ENCODE peak calls at places on chromosomes 1 and 21, in eight cellular contexts. T is cardiac fibroblast, R is A549, H is suprapubic skin, B is K562, C is IMR-90, W is lower leg skin, A is adrenal gland. Y is an unnamed sample.

GRCh38 chr1:204196068-204196795 is at the start of gene KISS1:
- DNase-seq in T (no peak), R (no peak), H (peak; percentile 62), B (no peak), C (peak; percentile 16), W (peak; percentile 70), A (no peak), Y (no peak)

GRCh38 chr1:228141871-228142615 is 2.0 kb downstream of the GUK1 start:
- DNase-seq in T (no peak), R (no peak), H (no peak), B (no peak), C (peak; percentile 16), W (peak; percentile 85), A (no peak), Y (no peak)

GRCh38 chr1:209653915-209654351 is 1.7 kb upstream of the LAMB3 start:
- DNase-seq in T (no peak), R (no peak), H (no peak), B (no peak), C (no peak), W (no peak), A (no peak), Y (no peak)

GRCh38 chr1:2277741-2278488 is 49.8 kb downstream of the SKI start:
- DNase-seq in T (no peak), R (no peak), H (no peak), B (no peak), C (no peak), W (no peak), A (no peak), Y (no peak)

GRCh38 chr1:178542554-178543290 is 29.8 kb downstream of the TEX35 start:
- DNase-seq in T (peak; percentile 83), R (peak; percentile 86), H (peak; percentile 91), B (peak; percentile 85), C (peak; percentile 89), W (peak; percentile 99), A (peak; percentile 86), Y (peak; percentile 86)

GRCh38 chr1:64392109-64392508 is 77.8 kb upstream of the CACHD1 start:
- DNase-seq in T (no peak), R (no peak), H (no peak), B (no peak), C (no peak), W (no peak), A (no peak), Y (no peak)

GRCh38 chr1:41557751-41558455 is 73.4 kb upstream of the EDN2 start:
- DNase-seq in T (no peak), R (no peak), H (no peak), B (no peak), C (no peak), W (peak; percentile 57), A (no peak), Y (no peak)

GRCh38 chr1:115977481-115978258 is 1.4 kb downstream of the SLC22A15 start:
- DNase-seq in T (peak; percentile 86), R (no peak), H (no peak), B (no peak), C (no peak), W (no peak), A (no peak), Y (peak; percentile 82)

GRCh38 chr1:104488296-104489015 is 738.8 kb downstream of the AMY1C start:
- DNase-seq in T (no peak), R (no peak), H (no peak), B (no peak), C (no peak), W (no peak), A (no peak), Y (no peak)

GRCh38 chr1:228989992-228990827 is 254.9 kb downstream of the RHOU start:
- DNase-seq in T (no peak), R (no peak), H (no peak), B (no peak), C (no peak), W (peak; percentile 92), A (peak; percentile 86), Y (peak; percentile 38)

GRCh38 chr1:229186373-229187056 is 84.4 kb upstream of the RAB4A start:
- DNase-seq in T (no peak), R (no peak), H (no peak), B (no peak), C (no peak), W (peak; percentile 81), A (no peak), Y (no peak)

GRCh38 chr21:37365657-37366487 is 701 bp upstream of the DYRK1A start:
- DNase-seq in T (peak; percentile 68), R (peak; percentile 19), H (peak; percentile 84), B (peak; percentile 81), C (peak; percentile 45), W (peak; percentile 93), A (peak; percentile 73), Y (peak; percentile 57)

GRCh38 chr21:42174173-42174572 is 44.8 kb upstream of the ABCG1 start:
- DNase-seq in T (no peak), R (no peak), H (no peak), B (peak; percentile 34), C (no peak), W (no peak), A (no peak), Y (no peak)

GRCh38 chr1:244394851-244395765 is 56.6 kb downstream of the ADSS2 start:
- DNase-seq in T (no peak), R (no peak), H (no peak), B (no peak), C (no peak), W (peak; percentile 65), A (no peak), Y (no peak)

GRCh38 chr1:65119951-65120350 is 28.1 kb upstream of the AK4 start:
- DNase-seq in T (no peak), R (no peak), H (no peak), B (no peak), C (peak; percentile 3), W (no peak), A (no peak), Y (no peak)

GRCh38 chr1:162003825-162004205 is 19.9 kb downstream of the OLFML2B start:
- DNase-seq in T (peak; percentile 64), R (no peak), H (no peak), B (no peak), C (peak; percentile 83), W (peak; percentile 89), A (peak; percentile 73), Y (peak; percentile 61)

GRCh38 chr1:234559917-234560676 is 49.9 kb downstream of the IRF2BP2 start:
- DNase-seq in T (no peak), R (no peak), H (no peak), B (no peak), C (no peak), W (peak; percentile 66), A (no peak), Y (no peak)

GRCh38 chr1:219308367-219308766 is 134.7 kb downstream of the LYPLAL1 start:
- DNase-seq in T (no peak), R (no peak), H (no peak), B (no peak), C (no peak), W (no peak), A (no peak), Y (no peak)

GRCh38 chr1:197463142-197463541 is 195.1 kb downstream of the CRB1 start:
- DNase-seq in T (no peak), R (no peak), H (no peak), B (no peak), C (no peak), W (no peak), A (no peak), Y (peak; percentile 15)

GRCh38 chr21:33069994-33070811 is at the start of gene OLIG1:
- DNase-seq in T (peak; percentile 16), R (peak; percentile 55), H (no peak), B (no peak), C (peak; percentile 10), W (no peak), A (no peak), Y (no peak)

GRCh38 chr1:25837253-25837875 is 17.6 kb downstream of the MTFR1L start:
- DNase-seq in T (peak; percentile 17), R (no peak), H (no peak), B (no peak), C (no peak), W (no peak), A (no peak), Y (no peak)

GRCh38 chr1:30856260-30856790 is 52.2 kb downstream of the SDC3 start:
- DNase-seq in T (no peak), R (no peak), H (no peak), B (no peak), C (no peak), W (no peak), A (no peak), Y (peak; percentile 28)

GRCh38 chr1:150863765-150864164 is 12.6 kb downstream of the ARNT start:
- DNase-seq in T (no peak), R (no peak), H (no peak), B (no peak), C (no peak), W (no peak), A (no peak), Y (no peak)
- TF ChIP-seq CTCF in T (no peak), R (no peak), H (no peak), B (no peak), C (no peak), W (no peak), A (no peak), Y (no peak)

GRCh38 chr1:110390096-110390495 is 730 bp downstream of the SLC16A4 start:
- DNase-seq in T (peak; percentile 74), R (peak; percentile 82), H (no peak), B (peak; percentile 33), C (peak; percentile 89), W (no peak), A (no peak), Y (peak; percentile 86)
- H3K4me3 ChIP-seq in T (peak overlapping the region; percentile 33), R (peak overlapping the region; percentile 63), H (peak overlapping the region; percentile 7), B (no peak overlapping the region), C (peak overlapping the region; percentile 43), W (no peak overlapping the region), A (peak overlapping the region; percentile 43), Y (peak overlapping the region; percentile 64)

DNA sequence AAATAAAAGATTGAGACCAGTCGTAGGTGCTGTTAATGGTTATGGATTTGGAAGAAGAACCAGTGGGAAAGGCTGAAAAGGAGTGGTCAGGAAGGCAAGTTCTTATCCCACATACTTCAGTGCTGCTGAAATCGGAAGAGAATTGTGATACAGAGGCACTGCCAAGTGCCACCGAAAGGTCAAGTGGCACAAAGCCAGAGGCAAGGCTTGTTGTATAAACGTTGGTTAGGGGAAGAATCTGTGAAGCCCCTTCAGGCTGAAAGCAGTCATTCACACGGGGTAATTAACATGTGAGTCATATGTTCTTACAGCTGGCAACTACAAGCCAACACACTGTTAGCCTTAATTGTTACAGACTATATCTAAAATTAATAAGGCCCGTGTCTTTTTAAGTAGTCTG is 48.8 kb downstream of the ZBTB40 start:
- DNase-seq in T (peak; percentile 17), R (no peak), H (no peak), B (no peak), C (peak; percentile 59), W (no peak), A (peak; percentile 68), Y (peak; percentile 31)
- TF ChIP-seq CTCF in T (no peak), R (no peak), H (no peak), B (no peak), C (no peak), W (no peak), A (no peak), Y (no peak)

DNA sequence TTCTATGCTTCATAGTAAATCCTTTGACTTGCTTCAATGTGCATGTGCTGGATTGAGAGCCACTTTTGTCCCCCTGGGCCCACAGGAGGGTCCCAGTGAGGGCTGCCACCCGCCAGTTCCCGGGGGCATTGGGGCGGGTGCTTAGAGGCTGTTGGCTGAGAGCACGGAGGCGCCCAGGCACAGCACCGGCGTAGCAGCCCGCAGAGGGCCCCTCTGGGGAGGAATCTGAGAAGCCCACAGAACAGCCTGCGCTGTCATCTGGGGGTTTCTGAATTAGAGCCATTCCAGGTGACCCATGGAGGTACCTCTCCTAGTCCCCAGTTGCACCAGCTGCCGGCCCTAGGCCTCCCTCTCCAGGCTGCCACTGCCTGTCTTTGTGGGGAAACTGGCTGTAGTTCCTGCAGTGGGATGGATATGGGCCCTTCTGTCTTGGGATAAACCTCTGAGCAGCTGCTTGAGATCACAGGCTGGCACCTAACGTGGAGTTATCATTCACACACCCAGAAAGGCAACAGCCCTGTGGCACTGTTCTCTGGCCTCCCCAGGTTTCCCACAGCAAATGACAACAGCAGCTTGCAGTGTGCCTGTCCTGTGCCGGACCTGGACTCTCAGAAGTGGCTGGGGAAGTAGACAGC is 39.5 kb downstream of the TMEM51 start:
- DNase-seq in T (no peak), R (no peak), H (no peak), B (no peak), C (no peak), W (no peak), A (no peak), Y (no peak)
- H3K4me3 ChIP-seq in T (no peak overlapping the region), R (no peak overlapping the region), H (no peak overlapping the region), B (no peak overlapping the region), C (no peak overlapping the region), W (no peak overlapping the region), A (no peak overlapping the region), Y (no peak overlapping the region)